ENCODE peak calls at places on chromosomes 4 and X, in six cellular contexts. I is RWPE1, M is NCI-H1930, S is amygdala, K is NCI-H345, E is breast epithelium. T is an unnamed sample.

GRCh38 chr4:85686398-85686797 is 211.4 kb downstream of the ARHGAP24 start:
- DNase-seq in I (no peak), E (no peak), K (no peak), S (no peak), M (no peak), T (no peak)

GRCh38 chrX:70025464-70025863 is 24.3 kb downstream of the AWAT2 start:
- DNase-seq in K (no peak), I (no peak), S (no peak), M (no peak), E (no peak), T (no peak)

GRCh38 chrX:44303119-44303518 is 40.4 kb downstream of the EFHC2 start:
- DNase-seq in K (no peak), M (no peak), S (no peak), E (no peak), I (no peak), T (no peak)

GRCh38 chr4:114811564-114812360 is 213.2 kb downstream of the UGT8 start:
- DNase-seq in I (no peak), M (no peak), E (no peak), S (no peak), K (no peak), T (no peak)

GRCh38 chrX:97372006-97372766 is 488.5 kb downstream of the RPA4 start:
- DNase-seq in M (no peak), S (no peak), I (no peak), E (no peak), K (peak; percentile 62), T (no peak)

GRCh38 chr4:2318476-2318875 is 56.6 kb upstream of the MXD4 start:
- DNase-seq in M (no peak), I (no peak), S (no peak), E (no peak), K (no peak), T (no peak)

GRCh38 chr4:80036949-80037348 is 36.1 kb downstream of the ANTXR2 start:
- DNase-seq in M (no peak), K (no peak), E (no peak), I (no peak), S (no peak), T (no peak)

GRCh38 chrX:13661735-13662536 is 9.0 kb downstream of the TCEANC start:
- DNase-seq in I (no peak), K (no peak), S (no peak), M (no peak), E (no peak), T (no peak)

GRCh38 chr4:112855058-112855457 is 194.4 kb upstream of the ANK2 start:
- DNase-seq in I (no peak), E (no peak), S (no peak), M (no peak), K (no peak), T (no peak)

GRCh38 chr4:151604238-151604637 is 156.6 kb downstream of the GATB start:
- DNase-seq in I (peak; percentile 30), E (no peak), K (no peak), M (no peak), S (no peak), T (no peak)

GRCh38 chr4:84809946-84810345 is 156.5 kb downstream of the WDFY3 start:
- DNase-seq in K (no peak), M (no peak), E (no peak), I (no peak), S (no peak), T (no peak)

GRCh38 chr4:180665481-180665880 is 1577.7 kb upstream of the TENM3 start:
- DNase-seq in K (no peak), S (no peak), I (no peak), M (no peak), E (no peak), T (no peak)

GRCh38 chr4:103994059-103994458 is 274.3 kb upstream of the TACR3 start:
- DNase-seq in E (no peak), M (no peak), I (no peak), K (no peak), S (no peak), T (no peak)

GRCh38 chr4:6963139-6963611 is 53.5 kb downstream of the TBC1D14 start:
- DNase-seq in I (no peak), K (no peak), E (peak; percentile 34), S (no peak), M (no peak), T (no peak)

GRCh38 chrX:10750581-10750980 is 130.2 kb upstream of the MID1 start:
- DNase-seq in E (no peak), K (no peak), I (no peak), M (no peak), S (no peak), T (no peak)

GRCh38 chrX:150184487-150184886 is 178.6 kb upstream of the MAMLD1 start:
- DNase-seq in K (no peak), I (peak; percentile 13), S (no peak), E (no peak), M (no peak), T (no peak)

GRCh38 chr4:38411092-38411491 is 252.9 kb upstream of the KLF3 start:
- DNase-seq in I (no peak), K (no peak), E (no peak), M (no peak), S (no peak), T (no peak)

GRCh38 chrX:40156472-40157227 is 58.9 kb upstream of the BCOR start:
- DNase-seq in E (no peak), S (no peak), M (no peak), I (no peak), K (no peak), T (no peak)

GRCh38 chr4:83617371-83618021 is 81.6 kb downstream of the GPAT3 start:
- DNase-seq in E (no peak), S (no peak), M (no peak), I (no peak), K (no peak), T (no peak)

GRCh38 chr4:153684182-153685073 is at the start of gene TLR2:
- DNase-seq in K (peak; percentile 8), I (peak; percentile 67), S (no peak), M (no peak), E (peak; percentile 74), T (peak; percentile 9)

GRCh38 chr4:102627831-102628523 is 126.8 kb downstream of the NFKB1 start:
- DNase-seq in M (no peak), I (peak; percentile 92), S (no peak), E (no peak), K (no peak), T (no peak)

GRCh38 chrX:123731987-123732678 is 719 bp downstream of the THOC2 start:
- DNase-seq in S (no peak), K (no peak), M (no peak), E (peak; percentile 50), I (peak; percentile 23), T (no peak)

GRCh38 chrX:150694738-150695410 is 1.7 kb downstream of the MTMR1 start:
- DNase-seq in K (no peak), I (no peak), S (no peak), M (no peak), E (no peak), T (no peak)

GRCh38 chr4:113674251-113674650 is 87.3 kb downstream of the CAMK2D start:
- DNase-seq in K (peak; percentile 46), M (no peak), I (no peak), E (no peak), S (no peak), T (no peak)

GRCh38 chrX:13254076-13254785 is 65.6 kb downstream of the ATXN3L start:
- DNase-seq in M (no peak), K (no peak), I (peak; percentile 17), E (no peak), S (no peak), T (no peak)

GRCh38 chrX:100731441-100732281 is at the start of gene SYTL4:
- DNase-seq in M (peak; percentile 48), I (peak; percentile 9), S (no peak), K (peak; percentile 20), E (no peak), T (no peak)

GRCh38 chr4:8916914-8917305 is 45.3 kb upstream of the HMX1 start:
- DNase-seq in S (no peak), I (no peak), K (no peak), E (no peak), M (no peak), T (no peak)

GRCh38 chr4:105683038-105683437 is 25.5 kb downstream of the INTS12 start:
- DNase-seq in M (no peak), I (no peak), S (no peak), K (no peak), E (peak; percentile 72), T (no peak)

GRCh38 chr4:137905930-137906329 is 336.2 kb downstream of the SLC7A11 start:
- DNase-seq in S (no peak), E (no peak), M (no peak), I (no peak), K (no peak), T (no peak)